ENCODE peak calls at places on chromosomes 13 and 19, in nine cellular contexts. Y, V, R, T, X, C, K, U and D are unnamed samples.
A peak's percentile ranks its signal among the peaks of the same experiment; 100 is the strongest.

GRCh38 chr19:50796128-50796633 is 6.0 kb downstream of the ACP4 start:
- DNase-seq in T (no peak), C (no peak), V (no peak), U (no peak), R (no peak), Y (no peak), K (no peak), X (no peak), D (no peak)

GRCh38 chr13:74134777-74135305 is 637 bp upstream of the KLF12 start:
- DNase-seq in R (no peak), K (peak; percentile 67), U (peak; percentile 30), Y (no peak), X (no peak), V (no peak), T (peak; percentile 61), C (no peak), D (peak; percentile 79)

GRCh38 chr19:56155124-56155687 is 14.1 kb downstream of the ZNF444 start:
- DNase-seq in X (no peak), V (no peak), Y (no peak), K (no peak), T (peak; percentile 58), C (no peak), R (no peak), U (no peak), D (no peak)

GRCh38 chr13:32284927-32285632 is 30.1 kb downstream of the ZAR1L start:
- DNase-seq in V (no peak), R (peak; percentile 84), Y (peak; percentile 98), K (no peak), X (peak; percentile 36), T (no peak), C (no peak), U (peak; percentile 58), D (no peak)

GRCh38 chr13:114261328-114261965 is 20.0 kb upstream of the UPF3A start:
- DNase-seq in C (no peak), Y (no peak), X (no peak), T (no peak), V (no peak), K (no peak), R (no peak), U (no peak), D (no peak)

GRCh38 chr13:113848020-113848419 is 15.9 kb downstream of the GAS6 start:
- DNase-seq in T (no peak), K (no peak), C (no peak), U (no peak), R (no peak), Y (no peak), V (no peak), X (no peak), D (no peak)

GRCh38 chr13:59112375-59112774 is 1051.4 kb downstream of the DIAPH3 start:
- DNase-seq in X (peak; percentile 74), V (peak; percentile 34), T (no peak), K (no peak), U (no peak), Y (peak; percentile 71), R (peak; percentile 96), C (peak; percentile 90), D (peak; percentile 21)

GRCh38 chr13:23766939-23767338 is 122.3 kb downstream of the MIPEP start:
- DNase-seq in T (no peak), K (no peak), Y (no peak), U (no peak), C (no peak), X (no peak), V (no peak), R (no peak), D (no peak)

GRCh38 chr19:42546831-42547500 is 18.7 kb upstream of the CEACAM1 start:
- DNase-seq in T (no peak), X (no peak), K (peak; percentile 1), R (no peak), V (no peak), C (no peak), Y (no peak), U (no peak), D (no peak)

GRCh38 chr13:97933736-97934135 is 19.7 kb upstream of the IPO5 start:
- DNase-seq in V (no peak), C (no peak), K (no peak), X (no peak), T (no peak), R (no peak), Y (no peak), U (no peak), D (no peak)

GRCh38 chr13:107329991-107330390 is 762.1 kb upstream of the ARGLU1 start:
- DNase-seq in U (no peak), C (no peak), R (no peak), X (no peak), V (no peak), Y (no peak), T (no peak), K (no peak), D (no peak)

GRCh38 chr19:30539981-30540380 is 167.8 kb downstream of the ZNF536 start:
- DNase-seq in X (no peak), V (no peak), T (no peak), C (no peak), U (no peak), R (no peak), K (no peak), Y (no peak), D (no peak)

GRCh38 chr13:41224113-41225110 is 30.0 kb upstream of the KBTBD7 start:
- DNase-seq in X (peak; percentile 88), R (peak; percentile 74), V (no peak), C (peak; percentile 44), U (no peak), Y (no peak), T (no peak), K (no peak), D (no peak)

GRCh38 chr13:36979361-36980040 is 19.6 kb downstream of the ALG5 start:
- DNase-seq in C (peak; percentile 26), R (peak; percentile 29), K (no peak), U (no peak), Y (no peak), X (peak; percentile 37), V (no peak), T (no peak), D (no peak)

GRCh38 chr13:35475960-35476943 is at the start of gene MAB21L1:
- DNase-seq in T (peak; percentile 48), K (peak; percentile 38), X (peak; percentile 82), V (no peak), U (no peak), R (peak; percentile 85), C (no peak), Y (peak; percentile 24), D (peak; percentile 73)

GRCh38 chr19:19343016-19343362 is 22.4 kb downstream of the MAU2 start:
- DNase-seq in R (no peak), T (no peak), Y (no peak), C (no peak), X (no peak), U (no peak), K (no peak), V (no peak), D (no peak)
- TF ChIP-seq CTCF in R (no peak), T (no peak), Y (peak; percentile 2), C (no peak), X (no peak), U (no peak), K (no peak), V (no peak), D (no peak)

GRCh38 chr19:23309926-23310325 is 59.7 kb upstream of the ZNF724 start:
- DNase-seq in X (no peak), Y (no peak), T (no peak), U (no peak), K (no peak), C (no peak), R (no peak), V (no peak), D (no peak)

GRCh38 chr19:23311551-23311950 is 61.4 kb upstream of the ZNF724 start:
- DNase-seq in K (no peak), U (no peak), X (no peak), C (no peak), Y (no peak), V (no peak), R (no peak), T (no peak), D (no peak)

GRCh38 chr19:23310729-23311211 is 60.6 kb upstream of the ZNF724 start:
- DNase-seq in X (no peak), R (no peak), C (no peak), T (no peak), U (no peak), Y (no peak), V (no peak), K (no peak), D (no peak)

GRCh38 chr19:23304238-23304637 is 54.0 kb upstream of the ZNF724 start:
- DNase-seq in C (no peak), K (no peak), U (no peak), X (no peak), V (no peak), R (no peak), T (no peak), Y (no peak), D (no peak)

GRCh38 chr19:23305555-23305954 is 55.4 kb upstream of the ZNF724 start:
- DNase-seq in X (no peak), V (no peak), R (no peak), K (no peak), T (no peak), U (no peak), C (no peak), Y (no peak), D (no peak)
- TF ChIP-seq CTCF in X (no peak), V (no peak), R (no peak), K (no peak), T (no peak), U (no peak), C (no peak), Y (no peak), D (no peak)

GRCh38 chr19:39155741-39156140 is 30.2 kb downstream of the PAK4 start:
- DNase-seq in C (no peak), U (no peak), R (no peak), Y (no peak), K (no peak), X (no peak), V (no peak), T (no peak), D (no peak)

GRCh38 chr19:39156230-39156890 is 30.8 kb downstream of the PAK4 start:
- DNase-seq in K (no peak), U (no peak), C (no peak), R (peak; percentile 43), T (no peak), X (peak; percentile 8), V (no peak), Y (no peak), D (no peak)

GRCh38 chr19:39155114-39155700 is 29.6 kb downstream of the PAK4 start:
- DNase-seq in R (no peak), K (no peak), V (no peak), X (no peak), T (no peak), Y (no peak), C (no peak), U (no peak), D (no peak)

GRCh38 chr19:39154084-39154625 is 28.6 kb downstream of the PAK4 start:
- DNase-seq in V (no peak), R (no peak), U (no peak), X (no peak), T (no peak), C (no peak), K (no peak), Y (no peak), D (no peak)

GRCh38 chr19:39154626-39155100 is 29.1 kb downstream of the PAK4 start:
- DNase-seq in Y (no peak), K (no peak), T (no peak), V (peak; percentile 50), U (no peak), X (no peak), C (no peak), R (no peak), D (peak; percentile 67)
- TF ChIP-seq CTCF in Y (no peak), K (no peak), T (no peak), V (no peak), U (no peak), X (no peak), C (no peak), R (no peak), D (no peak)

GRCh38 chr19:2561895-2562294 is 86.0 kb downstream of the GADD45B start:
- DNase-seq in R (no peak), X (no peak), K (peak; percentile 87), T (no peak), C (no peak), Y (no peak), U (no peak), V (no peak), D (no peak)
- TF ChIP-seq CTCF in R (no peak), X (no peak), K (no peak), T (no peak), C (no peak), Y (no peak), U (no peak), V (no peak), D (no peak)